ENCODE peak calls at places on chromosomes 16 and 17, in eight cellular contexts. One of them, this sample, is unnamed.

GRCh38 chr17:56176101-56176500 is 22.8 kb downstream of the ANKFN1 start:
- DNase-seq in esophagus muscularis mucosa: no peak
- DNase-seq in esophagus squamous epithelium: no peak
- DNase-seq in lower leg skin: no peak
- DNase-seq in ovary: no peak
- DNase-seq in transverse colon: no peak
- DNase-seq in stomach: no peak
- DNase-seq in tibial nerve: no peak
- DNase-seq in this sample: no peak

GRCh38 chr17:36755586-36755985 is 154.2 kb downstream of the MRM1 start:
- DNase-seq in esophagus muscularis mucosa: no peak
- DNase-seq in esophagus squamous epithelium: no peak
- DNase-seq in lower leg skin: no peak
- DNase-seq in ovary: no peak
- DNase-seq in transverse colon: peak
- DNase-seq in stomach: no peak
- DNase-seq in tibial nerve: no peak
- DNase-seq in this sample: no peak

GRCh38 chr16:87259431-87259830 is 57.8 kb downstream of the C16orf95 start:
- DNase-seq in esophagus muscularis mucosa: no peak
- DNase-seq in esophagus squamous epithelium: no peak
- DNase-seq in lower leg skin: no peak
- DNase-seq in ovary: no peak
- DNase-seq in transverse colon: no peak
- DNase-seq in stomach: no peak
- DNase-seq in tibial nerve: no peak
- DNase-seq in this sample: no peak

GRCh38 chr16:89534147-89534788 is 26.1 kb downstream of the SPG7 start:
- DNase-seq in esophagus muscularis mucosa: no peak
- DNase-seq in esophagus squamous epithelium: peak
- DNase-seq in lower leg skin: peak
- DNase-seq in ovary: no peak
- DNase-seq in transverse colon: peak
- DNase-seq in stomach: no peak
- DNase-seq in tibial nerve: peak
- DNase-seq in this sample: no peak

GRCh38 chr17:62986549-62986948 is 20.5 kb downstream of the TANC2 start:
- DNase-seq in esophagus muscularis mucosa: no peak
- DNase-seq in esophagus squamous epithelium: no peak
- DNase-seq in lower leg skin: no peak
- DNase-seq in ovary: no peak
- DNase-seq in transverse colon: no peak
- DNase-seq in stomach: no peak
- DNase-seq in tibial nerve: no peak
- DNase-seq in this sample: no peak

GRCh38 chr17:38685485-38685884 is 10.7 kb upstream of the EPOP start:
- DNase-seq in esophagus muscularis mucosa: no peak
- DNase-seq in esophagus squamous epithelium: no peak
- DNase-seq in lower leg skin: no peak
- DNase-seq in ovary: no peak
- DNase-seq in transverse colon: peak
- DNase-seq in stomach: no peak
- DNase-seq in tibial nerve: no peak
- DNase-seq in this sample: peak

GRCh38 chr16:49048557-49048956 is 233.1 kb downstream of the CBLN1 start:
- DNase-seq in esophagus muscularis mucosa: peak
- DNase-seq in esophagus squamous epithelium: no peak
- DNase-seq in lower leg skin: no peak
- DNase-seq in ovary: no peak
- DNase-seq in transverse colon: no peak
- DNase-seq in stomach: no peak
- DNase-seq in tibial nerve: no peak
- DNase-seq in this sample: no peak

GRCh38 chr16:30656388-30656787 is 1.8 kb upstream of the FBRS start:
- DNase-seq in esophagus muscularis mucosa: no peak
- DNase-seq in esophagus squamous epithelium: no peak
- DNase-seq in lower leg skin: no peak
- DNase-seq in ovary: no peak
- DNase-seq in transverse colon: no peak
- DNase-seq in stomach: no peak
- DNase-seq in tibial nerve: no peak
- DNase-seq in this sample: no peak

GRCh38 chr16:17515421-17516210 is 44.9 kb upstream of the XYLT1 start:
- DNase-seq in esophagus muscularis mucosa: no peak
- DNase-seq in esophagus squamous epithelium: no peak
- DNase-seq in lower leg skin: no peak
- DNase-seq in ovary: no peak
- DNase-seq in transverse colon: no peak
- DNase-seq in stomach: no peak
- DNase-seq in tibial nerve: no peak
- DNase-seq in this sample: no peak

GRCh38 chr17:37088459-37088858 is 139.7 kb downstream of the AATF start:
- DNase-seq in esophagus muscularis mucosa: no peak
- DNase-seq in esophagus squamous epithelium: no peak
- DNase-seq in lower leg skin: no peak
- DNase-seq in ovary: no peak
- DNase-seq in transverse colon: no peak
- DNase-seq in stomach: peak
- DNase-seq in tibial nerve: no peak
- DNase-seq in this sample: no peak

GRCh38 chr16:9976641-9977040 is 205.6 kb downstream of the GRIN2A start:
- DNase-seq in esophagus muscularis mucosa: peak
- DNase-seq in esophagus squamous epithelium: no peak
- DNase-seq in lower leg skin: no peak
- DNase-seq in ovary: no peak
- DNase-seq in transverse colon: no peak
- DNase-seq in stomach: no peak
- DNase-seq in tibial nerve: no peak
- DNase-seq in this sample: no peak

GRCh38 chr17:80879723-80880649 is 111.7 kb upstream of the CHMP6 start:
- DNase-seq in esophagus muscularis mucosa: no peak
- DNase-seq in esophagus squamous epithelium: no peak
- DNase-seq in lower leg skin: no peak
- DNase-seq in ovary: no peak
- DNase-seq in transverse colon: no peak
- DNase-seq in stomach: no peak
- DNase-seq in tibial nerve: no peak
- DNase-seq in this sample: peak

GRCh38 chr17:80388601-80389000 is 26.4 kb upstream of the ENDOV start:
- DNase-seq in esophagus muscularis mucosa: no peak
- DNase-seq in esophagus squamous epithelium: no peak
- DNase-seq in lower leg skin: no peak
- DNase-seq in ovary: no peak
- DNase-seq in transverse colon: no peak
- DNase-seq in stomach: no peak
- DNase-seq in tibial nerve: no peak
- DNase-seq in this sample: no peak

GRCh38 chr17:58335779-58336455 is 7.3 kb upstream of the TSPOAP1 start:
- DNase-seq in esophagus muscularis mucosa: no peak
- DNase-seq in esophagus squamous epithelium: no peak
- DNase-seq in lower leg skin: no peak
- DNase-seq in ovary: no peak
- DNase-seq in transverse colon: peak
- DNase-seq in stomach: peak
- DNase-seq in tibial nerve: no peak
- DNase-seq in this sample: no peak

GRCh38 chr17:58337600-58338453 is 9.2 kb upstream of the TSPOAP1 start:
- DNase-seq in esophagus muscularis mucosa: no peak
- DNase-seq in esophagus squamous epithelium: peak
- DNase-seq in lower leg skin: peak
- DNase-seq in ovary: no peak
- DNase-seq in transverse colon: peak
- DNase-seq in stomach: peak
- DNase-seq in tibial nerve: peak
- DNase-seq in this sample: peak

GRCh38 chr17:58335061-58335731 is 6.6 kb upstream of the TSPOAP1 start:
- DNase-seq in esophagus muscularis mucosa: no peak
- DNase-seq in esophagus squamous epithelium: no peak
- DNase-seq in lower leg skin: no peak
- DNase-seq in ovary: no peak
- DNase-seq in transverse colon: no peak
- DNase-seq in stomach: no peak
- DNase-seq in tibial nerve: no peak
- DNase-seq in this sample: no peak

GRCh38 chr17:58337126-58337599 is 8.6 kb upstream of the TSPOAP1 start:
- DNase-seq in esophagus muscularis mucosa: no peak
- DNase-seq in esophagus squamous epithelium: no peak
- DNase-seq in lower leg skin: no peak
- DNase-seq in ovary: no peak
- DNase-seq in transverse colon: peak
- DNase-seq in stomach: no peak
- DNase-seq in tibial nerve: no peak
- DNase-seq in this sample: no peak

DNA sequence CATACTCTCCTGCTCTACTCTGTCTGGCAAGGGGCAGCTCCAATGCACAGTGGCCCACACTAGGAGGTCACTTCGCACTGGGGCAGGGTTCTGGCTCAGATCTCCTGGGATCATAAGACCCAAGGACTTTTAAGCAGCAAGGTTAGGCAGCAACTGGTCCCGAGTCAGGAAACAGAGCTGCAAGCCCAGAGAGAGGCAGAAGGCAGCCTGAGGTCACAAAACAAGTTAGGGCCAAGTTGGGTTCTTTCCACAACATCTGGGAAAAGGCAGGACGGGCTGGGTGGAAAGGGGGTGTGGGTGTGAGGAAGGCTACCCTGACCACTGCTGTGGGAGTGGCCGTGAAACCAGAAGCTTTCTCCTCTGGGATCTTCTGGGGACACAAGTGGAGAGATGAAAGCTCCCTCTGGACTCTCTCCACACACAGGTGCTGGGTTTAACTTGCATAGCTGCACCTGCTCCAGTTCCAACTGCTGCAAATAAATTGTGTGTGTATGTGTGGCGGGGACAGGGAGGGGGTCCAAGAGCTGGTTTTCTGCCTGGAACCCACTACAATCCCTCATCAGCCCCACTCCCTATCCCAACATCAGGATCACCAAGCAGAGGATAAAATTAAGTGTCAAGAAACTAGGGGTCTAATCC is 8.0 kb upstream of the TSPOAP1 start:
- DNase-seq in esophagus muscularis mucosa: no peak
- DNase-seq in esophagus squamous epithelium: no peak
- DNase-seq in lower leg skin: no peak
- DNase-seq in ovary: no peak
- DNase-seq in transverse colon: no peak
- DNase-seq in stomach: no peak
- DNase-seq in tibial nerve: no peak
- DNase-seq in this sample: peak
- H3K4me3 ChIP-seq in esophagus muscularis mucosa: no peak
- H3K4me3 ChIP-seq in esophagus squamous epithelium: no peak
- H3K4me3 ChIP-seq in lower leg skin: no peak
- H3K4me3 ChIP-seq in ovary: no peak
- H3K4me3 ChIP-seq in transverse colon: no peak
- H3K4me3 ChIP-seq in stomach: no peak
- H3K4me3 ChIP-seq in tibial nerve: no peak
- H3K4me3 ChIP-seq in this sample: peak

DNA sequence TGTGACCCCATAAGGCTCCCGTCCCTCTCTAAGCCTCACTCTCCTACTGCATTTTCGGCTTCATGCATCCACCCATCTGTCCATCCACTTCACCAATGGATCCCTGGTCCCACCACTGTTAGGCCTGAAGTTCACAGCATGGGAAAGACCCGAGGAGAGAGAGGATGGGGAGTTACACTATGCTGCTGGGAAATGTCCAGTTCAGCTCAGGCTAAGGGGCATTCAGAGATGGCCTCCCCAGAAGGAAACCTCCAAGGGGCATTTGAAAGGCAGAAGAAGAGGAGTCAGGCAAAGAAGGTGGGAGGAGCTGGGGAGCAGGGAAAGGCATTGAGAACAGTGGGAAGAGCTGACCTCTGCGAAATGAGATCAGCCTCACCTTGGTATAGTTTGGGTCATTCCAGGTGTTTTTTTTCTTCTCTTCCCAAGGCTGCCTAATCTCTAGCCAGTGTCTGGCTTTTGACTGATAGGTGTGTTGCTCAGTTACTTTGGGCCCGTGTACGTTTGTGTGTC is 11.7 kb upstream of the DRC7 start:
- DNase-seq in esophagus muscularis mucosa: no peak
- DNase-seq in esophagus squamous epithelium: no peak
- DNase-seq in lower leg skin: no peak
- DNase-seq in ovary: no peak
- DNase-seq in transverse colon: no peak
- DNase-seq in stomach: no peak
- DNase-seq in tibial nerve: no peak
- DNase-seq in this sample: no peak
- TF ChIP-seq POLR2A in esophagus muscularis mucosa: no peak
- TF ChIP-seq POLR2A in esophagus squamous epithelium: no peak
- TF ChIP-seq POLR2A in lower leg skin: no peak
- TF ChIP-seq POLR2A in ovary: no peak
- TF ChIP-seq POLR2A in transverse colon: no peak
- TF ChIP-seq POLR2A in stomach: no peak
- TF ChIP-seq POLR2A in tibial nerve: no peak
- TF ChIP-seq POLR2A in this sample: no peak

GRCh38 chr17:44981221-44981968 is 13.3 kb upstream of the C1QL1 start:
- DNase-seq in esophagus muscularis mucosa: no peak
- DNase-seq in esophagus squamous epithelium: no peak
- DNase-seq in lower leg skin: no peak
- DNase-seq in ovary: no peak
- DNase-seq in transverse colon: no peak
- DNase-seq in stomach: no peak
- DNase-seq in tibial nerve: no peak
- DNase-seq in this sample: no peak
- TF ChIP-seq CTCF in esophagus muscularis mucosa: no peak
- TF ChIP-seq CTCF in esophagus squamous epithelium: no peak
- TF ChIP-seq CTCF in lower leg skin: no peak
- TF ChIP-seq CTCF in ovary: no peak
- TF ChIP-seq CTCF in transverse colon: no peak
- TF ChIP-seq CTCF in stomach: no peak
- TF ChIP-seq CTCF in tibial nerve: no peak
- TF ChIP-seq CTCF in this sample: no peak

DNA sequence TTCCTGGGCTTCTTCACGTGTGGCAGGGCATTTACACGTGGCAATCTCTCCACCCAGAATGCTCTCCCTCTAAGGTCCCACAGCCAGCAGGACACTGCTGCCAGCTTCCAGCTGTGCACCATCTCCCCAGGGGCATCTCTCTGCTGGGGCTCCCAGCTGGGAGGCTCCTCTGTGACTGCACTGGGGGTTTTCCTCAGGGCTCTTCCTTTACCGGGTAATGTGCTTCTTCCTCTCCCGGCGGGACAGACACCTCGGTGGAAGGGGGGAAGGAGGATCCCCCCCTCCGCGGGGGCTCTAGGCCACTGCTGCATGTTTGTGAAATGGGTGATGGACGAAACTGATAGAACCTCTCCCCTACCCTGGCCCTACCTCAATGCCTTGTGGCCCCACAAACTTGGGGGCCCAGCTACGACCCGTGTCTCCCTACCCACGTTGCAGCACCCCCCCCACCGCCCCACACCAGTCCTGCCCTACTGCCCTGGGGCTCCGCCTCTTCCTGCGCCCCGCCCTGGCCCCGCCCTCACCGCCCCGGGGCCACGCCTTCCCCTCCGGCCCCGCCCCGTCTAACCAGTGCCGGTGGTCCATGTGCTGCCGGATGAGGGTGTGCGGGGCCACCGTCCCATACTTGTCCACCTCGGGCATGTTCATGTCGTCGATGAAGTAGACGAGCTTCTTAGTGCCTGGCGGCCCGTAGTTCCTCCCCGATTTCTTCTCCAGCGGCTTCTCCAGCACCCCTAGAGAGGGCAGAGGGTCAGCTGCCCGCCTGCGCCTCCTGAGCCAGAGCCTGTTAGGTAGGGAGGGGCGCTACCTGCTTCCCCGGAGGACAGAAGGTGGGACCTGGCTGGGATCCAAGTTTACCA is 92.7 kb downstream of the DNAH17 start:
- DNase-seq in esophagus muscularis mucosa: no peak
- DNase-seq in esophagus squamous epithelium: no peak
- DNase-seq in lower leg skin: no peak
- DNase-seq in ovary: no peak
- DNase-seq in transverse colon: peak
- DNase-seq in stomach: peak
- DNase-seq in tibial nerve: no peak
- DNase-seq in this sample: no peak
- H3K4me3 ChIP-seq in esophagus muscularis mucosa: peak
- H3K4me3 ChIP-seq in esophagus squamous epithelium: peak
- H3K4me3 ChIP-seq in lower leg skin: no peak
- H3K4me3 ChIP-seq in ovary: no peak
- H3K4me3 ChIP-seq in transverse colon: no peak
- H3K4me3 ChIP-seq in stomach: peak
- H3K4me3 ChIP-seq in tibial nerve: peak
- H3K4me3 ChIP-seq in this sample: peak